ENCODE peak calls at places on chromosome 11, in seven cellular contexts. V is AG09319; N is mesenchymal stem cell; W is kidney epithelial cell; Z is EL; Q is NCI-H345; S is stimulated activated CD4-positive, alpha-beta T cell treated with anti-CD3 and anti-CD28 coated beads, Interleukin-12 subunit alpha, Interleukin-12 subunit beta, amount 100 ng/mL, for 24 hours. O is an unnamed sample.

GRCh38 chr11:110527146-110527545 is 97.4 kb downstream of the FDX1 start:
- DNase-seq in Z (peak; percentile 57), N (no peak), W (no peak), V (no peak), Q (no peak), S (no peak), O (no peak)

GRCh38 chr11:134750619-134751018 is 338.6 kb upstream of the B3GAT1 start:
- DNase-seq in Q (no peak), Z (no peak), N (no peak), V (no peak), W (no peak), S (no peak), O (no peak)

GRCh38 chr11:131865860-131866259 is 495.4 kb downstream of the NTM start:
- DNase-seq in Q (no peak), S (no peak), N (no peak), V (no peak), Z (no peak), W (no peak), O (no peak)

GRCh38 chr11:101441747-101442146 is 142.1 kb downstream of the TRPC6 start:
- DNase-seq in V (no peak), S (no peak), Z (peak; percentile 59), Q (no peak), N (peak; percentile 59), W (no peak), O (no peak)

GRCh38 chr11:128814856-128815705 is 52.0 kb downstream of the KCNJ1 start:
- DNase-seq in V (peak; percentile 79), W (peak; percentile 50), Q (no peak), N (peak; percentile 87), S (no peak), Z (peak; percentile 93), O (peak; percentile 21)

GRCh38 chr11:87428266-87428665 is 390.5 kb downstream of the TMEM135 start:
- DNase-seq in Z (peak; percentile 87), N (no peak), W (no peak), V (no peak), S (no peak), Q (no peak), O (no peak)

GRCh38 chr11:128928400-128928799 is 14.3 kb downstream of the TP53AIP1 start:
- DNase-seq in S (no peak), N (no peak), Z (peak; percentile 11), V (no peak), W (no peak), Q (no peak), O (peak; percentile 37)

GRCh38 chr11:4891996-4892640 is 10.4 kb downstream of the OR51T1 start:
- DNase-seq in Z (peak; percentile 79), S (no peak), N (peak; percentile 75), W (peak; percentile 60), Q (no peak), V (peak; percentile 49), O (no peak)

GRCh38 chr11:6864436-6864835 is 1.6 kb downstream of the OR10A2 start:
- DNase-seq in S (no peak), V (no peak), W (no peak), N (no peak), Z (peak; percentile 33), Q (no peak), O (no peak)

GRCh38 chr11:110000858-110001257 is 92.3 kb upstream of the ZC3H12C start:
- DNase-seq in Q (no peak), Z (no peak), N (no peak), W (no peak), S (no peak), V (no peak), O (no peak)

GRCh38 chr11:65559535-65559934 is 1.4 kb upstream of the LTBP3 start:
- DNase-seq in W (no peak), Z (no peak), N (no peak), Q (no peak), S (no peak), V (no peak), O (no peak)

GRCh38 chr11:74288161-74288560 is 23.3 kb downstream of the P4HA3 start:
- DNase-seq in S (no peak), Q (no peak), W (peak; percentile 61), N (peak; percentile 83), Z (peak; percentile 85), V (peak; percentile 75), O (no peak)

GRCh38 chr11:65013130-65013691 is 749 bp upstream of the ARL2 start:
- DNase-seq in V (peak; percentile 68), N (peak; percentile 91), Z (no peak), W (no peak), S (peak; percentile 83), Q (peak; percentile 89), O (peak; percentile 96)